ENCODE peak calls at places on chromosomes 5 and 9, in four cellular contexts. One of them, this sample, is unnamed.

GRCh38 chr5:135191084-135191826 is 157.2 kb upstream of the PITX1 start:
- DNase-seq in K562: peak
- DNase-seq in GM12891: peak
- DNase-seq in GM12878: no peak
- DNase-seq in this sample: peak

GRCh38 chr9:136363606-136364368 is at the start of gene DNLZ:
- DNase-seq in GM12891: peak
- DNase-seq in GM12878: peak
- DNase-seq in K562: peak
- DNase-seq in this sample: peak

GRCh38 chr9:125541840-125542243 is 165.2 kb downstream of the MAPKAP1 start:
- DNase-seq in GM12878: no peak
- DNase-seq in GM12891: no peak
- DNase-seq in K562: no peak
- DNase-seq in this sample: no peak

GRCh38 chr5:172788771-172789686 is 18.0 kb upstream of the DUSP1 start:
- DNase-seq in GM12891: no peak
- DNase-seq in GM12878: no peak
- DNase-seq in K562: peak
- DNase-seq in this sample: no peak

GRCh38 chr9:72983512-72984021 is 30.7 kb upstream of the ALDH1A1 start:
- DNase-seq in GM12891: no peak
- DNase-seq in GM12878: no peak
- DNase-seq in K562: no peak
- DNase-seq in this sample: no peak

GRCh38 chr5:65474129-65474711 is 7.5 kb downstream of the ADAMTS6 start:
- DNase-seq in K562: no peak
- DNase-seq in GM12891: no peak
- DNase-seq in GM12878: no peak
- DNase-seq in this sample: no peak

GRCh38 chr5:3784854-3785253 is 189.2 kb downstream of the IRX1 start:
- DNase-seq in K562: no peak
- DNase-seq in GM12878: no peak
- DNase-seq in GM12891: no peak
- DNase-seq in this sample: no peak

GRCh38 chr9:135023389-135023788 is 64.1 kb upstream of the OLFM1 start:
- DNase-seq in K562: no peak
- DNase-seq in GM12891: no peak
- DNase-seq in GM12878: no peak
- DNase-seq in this sample: no peak

GRCh38 chr5:52502591-52502990 is 285.1 kb upstream of the ITGA1 start:
- DNase-seq in K562: no peak
- DNase-seq in GM12878: no peak
- DNase-seq in GM12891: no peak
- DNase-seq in this sample: no peak

GRCh38 chr9:136803551-136804508 is 3.9 kb upstream of the RABL6 start:
- DNase-seq in GM12878: no peak
- DNase-seq in GM12891: no peak
- DNase-seq in K562: no peak
- DNase-seq in this sample: no peak

GRCh38 chr5:82092-82491 is 9.9 kb upstream of the PLEKHG4B start:
- DNase-seq in GM12878: no peak
- DNase-seq in GM12891: no peak
- DNase-seq in K562: no peak
- DNase-seq in this sample: no peak

GRCh38 chr9:129459550-129460322 is 161.2 kb downstream of the C9orf50 start:
- DNase-seq in GM12878: no peak
- DNase-seq in GM12891: no peak
- DNase-seq in K562: no peak
- DNase-seq in this sample: no peak

GRCh38 chr5:168885324-168886120 is 306.4 kb upstream of the PANK3 start:
- DNase-seq in K562: no peak
- DNase-seq in GM12891: no peak
- DNase-seq in GM12878: no peak
- DNase-seq in this sample: no peak

GRCh38 chr5:122151640-122152039 is 22.3 kb downstream of the ZNF474 start:
- DNase-seq in GM12878: no peak
- DNase-seq in GM12891: no peak
- DNase-seq in K562: no peak
- DNase-seq in this sample: no peak

GRCh38 chr5:78993165-78993564 is 8.1 kb upstream of the ARSB start:
- DNase-seq in K562: no peak
- DNase-seq in GM12878: no peak
- DNase-seq in GM12891: no peak
- DNase-seq in this sample: no peak

GRCh38 chr9:76092572-76092971 is 202.1 kb downstream of the PCSK5 start:
- DNase-seq in GM12891: no peak
- DNase-seq in K562: no peak
- DNase-seq in GM12878: no peak
- DNase-seq in this sample: no peak

GRCh38 chr9:76090330-76090729 is 199.9 kb downstream of the PCSK5 start:
- DNase-seq in GM12878: no peak
- DNase-seq in K562: no peak
- DNase-seq in GM12891: no peak
- DNase-seq in this sample: no peak

GRCh38 chr9:76099516-76099915 is 209.0 kb downstream of the PCSK5 start:
- DNase-seq in GM12891: no peak
- DNase-seq in K562: no peak
- DNase-seq in GM12878: no peak
- DNase-seq in this sample: no peak

GRCh38 chr9:76090909-76091308 is 200.4 kb downstream of the PCSK5 start:
- DNase-seq in GM12891: no peak
- DNase-seq in K562: no peak
- DNase-seq in GM12878: no peak
- DNase-seq in this sample: no peak

GRCh38 chr9:76095585-76095984 is 205.1 kb downstream of the PCSK5 start:
- DNase-seq in K562: no peak
- DNase-seq in GM12891: no peak
- DNase-seq in GM12878: no peak
- DNase-seq in this sample: no peak
- TF ChIP-seq POLR2A in K562: no peak
- TF ChIP-seq POLR2A in GM12891: no peak
- TF ChIP-seq POLR2A in GM12878: no peak
- TF ChIP-seq POLR2A in this sample: no peak

GRCh38 chr5:178237431-178238312 is 5.1 kb upstream of the PHYKPL start:
- DNase-seq in K562: no peak
- DNase-seq in GM12878: no peak
- DNase-seq in GM12891: no peak
- DNase-seq in this sample: no peak

GRCh38 chr5:178234753-178235599 is 2.4 kb upstream of the PHYKPL start:
- DNase-seq in GM12878: no peak
- DNase-seq in K562: peak
- DNase-seq in GM12891: no peak
- DNase-seq in this sample: peak

GRCh38 chr5:178236685-178237084 is 4.1 kb upstream of the PHYKPL start:
- DNase-seq in K562: peak
- DNase-seq in GM12891: no peak
- DNase-seq in GM12878: no peak
- DNase-seq in this sample: no peak

GRCh38 chr5:178235600-178235998 is 3.0 kb upstream of the PHYKPL start:
- DNase-seq in K562: no peak
- DNase-seq in GM12878: no peak
- DNase-seq in GM12891: no peak
- DNase-seq in this sample: no peak

GRCh38 chr5:178236126-178236525 is 3.5 kb upstream of the PHYKPL start:
- DNase-seq in GM12878: no peak
- DNase-seq in K562: no peak
- DNase-seq in GM12891: no peak
- DNase-seq in this sample: no peak
- TF ChIP-seq TAF1 in GM12878: no peak
- TF ChIP-seq TAF1 in K562: no peak
- TF ChIP-seq TAF1 in GM12891: no peak
- TF ChIP-seq TAF1 in this sample: no peak

GRCh38 chr5:107504424-107504823 is 166.3 kb downstream of the EFNA5 start:
- DNase-seq in GM12891: no peak
- DNase-seq in GM12878: no peak
- DNase-seq in K562: no peak
- DNase-seq in this sample: no peak
- TF ChIP-seq POLR2A in GM12891: no peak
- TF ChIP-seq POLR2A in GM12878: no peak
- TF ChIP-seq POLR2A in K562: no peak
- TF ChIP-seq POLR2A in this sample: no peak

DNA sequence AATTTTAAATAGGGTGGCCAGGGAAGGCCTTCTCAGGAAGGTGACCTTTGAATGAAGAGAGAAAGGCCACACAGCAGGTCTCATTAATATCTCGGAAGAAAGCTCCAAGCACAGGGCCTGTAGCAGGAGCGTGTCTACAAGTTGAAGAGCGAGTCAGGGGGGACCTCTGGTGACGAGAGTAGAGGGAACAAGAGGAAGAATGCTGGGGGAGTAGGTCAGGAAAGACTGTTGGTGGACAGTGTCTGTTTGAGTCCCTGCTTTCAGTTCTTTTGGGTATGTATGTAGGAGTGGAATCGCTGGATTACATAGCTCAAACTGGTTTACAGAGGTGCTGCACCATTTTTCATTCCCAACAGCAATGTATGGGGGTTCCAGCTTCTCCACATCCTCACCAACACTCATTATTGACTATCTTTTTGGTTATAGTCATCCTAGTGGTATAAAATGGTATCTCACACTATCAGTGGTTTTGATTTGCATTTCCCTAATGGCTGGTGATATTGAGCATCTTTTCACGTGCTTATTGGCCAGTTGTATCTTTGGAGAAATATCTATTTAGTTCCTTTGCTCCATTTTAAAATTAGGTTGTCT is 55.8 kb downstream of the NUP214 start:
- DNase-seq in GM12878: no peak
- DNase-seq in K562: peak
- DNase-seq in GM12891: no peak
- DNase-seq in this sample: no peak
- TF ChIP-seq TAF1 in GM12878: no peak
- TF ChIP-seq TAF1 in K562: no peak
- TF ChIP-seq TAF1 in GM12891: no peak
- TF ChIP-seq TAF1 in this sample: no peak

GRCh38 chr9:26947736-26948135 is 694 bp upstream of the PLAA start:
- DNase-seq in GM12878: no peak
- DNase-seq in K562: no peak
- DNase-seq in GM12891: no peak
- DNase-seq in this sample: no peak

GRCh38 chr9:26950521-26950920 is 3.5 kb upstream of the PLAA start:
- DNase-seq in GM12891: no peak
- DNase-seq in GM12878: no peak
- DNase-seq in K562: no peak
- DNase-seq in this sample: no peak

GRCh38 chr9:26945591-26945990 is 1.5 kb downstream of the PLAA start:
- DNase-seq in K562: no peak
- DNase-seq in GM12878: no peak
- DNase-seq in GM12891: no peak
- DNase-seq in this sample: no peak

GRCh38 chr9:26949604-26950003 is 2.6 kb upstream of the PLAA start:
- DNase-seq in K562: no peak
- DNase-seq in GM12891: no peak
- DNase-seq in GM12878: no peak
- DNase-seq in this sample: no peak

DNA sequence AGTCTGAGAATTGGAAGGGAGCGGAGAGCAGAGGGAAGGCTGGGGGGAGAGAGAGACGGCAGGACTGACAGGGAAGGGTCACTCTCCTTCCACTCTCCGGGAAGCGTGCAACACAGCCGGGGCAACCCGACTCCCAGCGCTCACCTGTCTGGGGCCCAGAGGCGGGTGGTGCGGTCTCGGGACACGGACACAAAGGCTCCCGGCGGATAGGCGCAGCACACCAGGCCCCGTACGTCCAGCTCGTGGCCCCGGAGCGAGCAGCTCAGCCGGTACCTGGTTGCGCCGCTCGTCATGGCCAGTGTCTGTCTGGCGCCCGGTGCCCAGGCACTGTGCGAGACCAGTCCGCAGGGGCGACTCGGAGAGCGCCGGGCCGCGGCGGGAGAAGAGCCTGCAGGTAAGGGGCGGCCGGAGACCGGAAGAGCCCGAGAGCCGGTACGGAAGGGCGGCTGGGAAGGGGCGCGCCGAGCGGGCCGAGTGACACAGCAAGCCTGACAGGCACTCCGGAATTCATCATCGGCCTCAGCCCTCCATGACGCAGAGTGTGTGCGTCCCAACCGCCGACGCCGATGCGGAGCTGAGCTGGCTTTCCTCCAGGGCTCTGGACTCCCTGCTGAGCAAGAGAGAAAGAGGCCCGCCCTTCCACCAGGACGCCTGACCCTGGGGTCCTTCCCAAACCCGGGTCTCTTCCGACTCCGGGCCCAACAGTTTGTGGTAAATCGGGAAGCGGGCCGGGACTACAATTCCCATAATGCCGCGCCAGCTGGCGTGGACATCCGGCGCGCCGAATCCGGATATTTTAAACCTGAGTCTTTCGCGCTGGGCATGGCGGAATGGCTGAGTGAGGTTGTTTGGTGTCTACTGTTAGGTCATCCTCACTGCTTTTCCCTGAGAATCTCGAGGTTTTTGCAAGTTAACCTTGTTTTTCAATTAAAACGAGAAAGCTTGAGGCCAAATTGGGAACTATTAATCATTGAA is at the start of gene PLAA:
- DNase-seq in K562: peak
- DNase-seq in GM12891: peak
- DNase-seq in GM12878: peak
- DNase-seq in this sample: peak
- TF ChIP-seq POLR2A in K562: peak
- TF ChIP-seq POLR2A in GM12891: peak
- TF ChIP-seq POLR2A in GM12878: peak
- TF ChIP-seq POLR2A in this sample: peak

This sample was measured in GM12892.